ENCODE peak calls at places on chromosomes 7 and 10, in five cellular contexts. K is sigmoid colon, U is nephron progenitor cell, C is GM10248, Z is upper lobe of left lung. G is an unnamed sample.

GRCh38 chr10:38003588-38003987 is 6.9 kb upstream of the ZNF33A start:
- DNase-seq in K (no peak), U (no peak), C (no peak), Z (no peak), G (no peak)

GRCh38 chr7:55277916-55278315 is 87.2 kb upstream of the LANCL2 start:
- DNase-seq in K (no peak), U (no peak), C (no peak), Z (no peak), G (no peak)

GRCh38 chr7:79050592-79050991 is 402.9 kb downstream of the MAGI2 start:
- DNase-seq in K (no peak), U (no peak), C (no peak), Z (no peak), G (no peak)

GRCh38 chr7:152505606-152506005 is 69.8 kb upstream of the KMT2C start:
- DNase-seq in K (no peak), U (no peak), C (no peak), Z (no peak), G (no peak)

GRCh38 chr7:2497500-2498336 is 21.5 kb upstream of the GRIFIN start:
- DNase-seq in K (no peak), U (peak; percentile 71), C (no peak), Z (no peak), G (no peak)

GRCh38 chr7:33845991-33846509 is 59.3 kb upstream of the BMPER start:
- DNase-seq in K (no peak), U (no peak), C (no peak), Z (no peak), G (no peak)

GRCh38 chr7:38105874-38106483 is 72.1 kb upstream of the STARD3NL start:
- DNase-seq in K (no peak), U (peak; percentile 23), C (peak; percentile 49), Z (no peak), G (no peak)

GRCh38 chr7:140165422-140165821 is 11.4 kb downstream of the KDM7A start:
- DNase-seq in K (no peak), U (no peak), C (no peak), Z (no peak), G (no peak)

GRCh38 chr10:100286051-100287033 is at the start of gene BLOC1S2:
- DNase-seq in K (peak; percentile 94), U (peak; percentile 91), C (peak; percentile 98), Z (peak; percentile 88), G (peak; percentile 87)
- TF ChIP-seq CTCF in K (no peak), U (no peak), C (peak; percentile 16), Z (peak; percentile 41), G (no peak)

DNA sequence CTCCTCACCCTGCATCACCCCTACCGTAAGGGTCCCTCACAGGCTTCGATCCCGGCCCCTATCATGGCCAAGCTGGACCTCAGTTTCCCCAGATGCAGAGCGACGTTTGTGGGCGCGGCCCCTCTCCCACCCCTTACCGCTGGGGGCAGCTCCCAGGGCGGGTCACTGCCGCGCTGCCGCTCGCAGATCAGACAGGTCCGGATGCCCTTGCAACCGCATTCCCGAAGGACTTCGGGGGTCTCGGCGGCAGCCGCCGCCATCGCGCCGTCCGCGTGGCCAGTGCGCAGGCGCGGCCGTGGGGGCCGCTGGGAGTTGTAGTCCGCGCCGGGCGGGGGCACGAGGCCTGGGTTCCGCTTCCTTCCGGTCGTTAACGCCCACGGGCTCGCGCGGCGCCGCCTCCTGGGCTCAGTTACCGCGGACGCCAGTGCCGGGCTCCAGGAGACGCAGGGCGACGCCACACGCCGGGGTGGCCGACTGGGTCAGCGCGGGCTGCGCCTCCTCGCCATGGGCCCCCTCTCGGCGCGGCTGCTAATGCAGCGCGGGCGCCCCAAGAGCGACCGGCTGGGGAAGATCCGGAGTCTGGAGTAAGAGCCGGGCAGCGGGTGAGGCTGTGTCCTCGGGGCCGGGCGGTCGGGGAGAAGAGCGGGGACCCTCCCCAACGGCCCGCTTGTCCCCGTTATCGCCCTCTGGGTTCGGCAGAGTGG is at the start of the genes ALKBH4 and LRWD1:
- DNase-seq in K (peak; percentile 96), U (peak; percentile 95), C (peak; percentile 100), Z (peak; percentile 97), G (peak; percentile 93)
- TF ChIP-seq CTCF in K (no peak), U (peak; percentile 31), C (peak; percentile 12), Z (peak; percentile 71), G (peak; percentile 15)

GRCh38 chr7:132518102-132518838 is 58.0 kb downstream of the PLXNA4 start:
- DNase-seq in K (no peak), U (peak; percentile 20), C (peak; percentile 37), Z (no peak), G (no peak)
- TF ChIP-seq CTCF in K (no peak), U (peak; percentile 38), C (no peak), Z (peak; percentile 28), G (peak; percentile 59)

DNA sequence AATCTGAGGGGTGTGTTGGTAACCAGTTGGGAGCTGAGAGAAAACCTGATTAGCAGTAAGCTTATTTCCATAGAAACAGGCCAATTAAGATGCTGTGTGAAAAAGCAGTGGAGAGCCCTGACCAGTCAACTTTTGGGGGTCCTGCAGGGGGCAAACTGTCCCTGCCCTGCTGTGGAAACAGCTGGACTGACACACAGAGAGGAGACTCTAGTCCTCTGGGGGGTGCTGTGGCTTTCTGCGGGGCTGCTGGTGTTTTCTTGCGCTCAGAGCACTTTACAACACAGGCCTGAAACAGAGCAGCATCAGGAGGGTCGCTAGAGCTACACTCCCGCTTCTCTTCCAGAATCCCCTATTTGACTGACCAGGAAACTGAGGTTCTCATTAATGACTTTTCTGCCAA is 546.9 kb upstream of the GALNT17 start:
- DNase-seq in K (no peak), U (no peak), C (no peak), Z (no peak), G (no peak)
- TF ChIP-seq CTCF in K (no peak), U (no peak), C (no peak), Z (no peak), G (no peak)

GRCh38 chr10:6671976-6672375 is 91.9 kb upstream of the PRKCQ start:
- DNase-seq in K (no peak), U (no peak), C (no peak), Z (no peak), G (no peak)

GRCh38 chr10:6667150-6667549 is 87.1 kb upstream of the PRKCQ start:
- DNase-seq in K (no peak), U (no peak), C (no peak), Z (no peak), G (no peak)

GRCh38 chr10:6665847-6666246 is 85.8 kb upstream of the PRKCQ start:
- DNase-seq in K (no peak), U (no peak), C (no peak), Z (no peak), G (no peak)

GRCh38 chr10:6667679-6668270 is 87.7 kb upstream of the PRKCQ start:
- DNase-seq in K (no peak), U (peak; percentile 35), C (no peak), Z (no peak), G (no peak)

GRCh38 chr10:6669269-6669859 is 89.3 kb upstream of the PRKCQ start:
- DNase-seq in K (no peak), U (no peak), C (no peak), Z (no peak), G (no peak)
- TF ChIP-seq CTCF in K (no peak), U (peak; percentile 70), C (peak; percentile 69), Z (peak; percentile 44), G (peak; percentile 76)

G was measured in natural killer cell.